ENCODE peak calls at places on chromosomes 3 and 15, in six cellular contexts. Q is occipital lobe; S is astrocyte of the spinal cord; E is NCI-H1092 treated with DMSO at 0.1 percent for 48 hours; V is RPMI8226; D is CD8-positive, alpha-beta memory T cell. T is an unnamed sample.

GRCh38 chr3:42014949-42015533 is 53.1 kb upstream of the ULK4 start:
- DNase-seq in D (no peak), Q (no peak), V (peak; percentile 74), E (peak; percentile 77), S (peak; percentile 5), T (peak; percentile 5)

GRCh38 chr3:105332961-105333360 is 33.7 kb upstream of the ALCAM start:
- DNase-seq in Q (no peak), D (no peak), E (no peak), V (no peak), S (no peak), T (no peak)

GRCh38 chr15:80259942-80260510 is 8.0 kb upstream of the CTXND1 start:
- DNase-seq in S (no peak), Q (no peak), D (no peak), E (no peak), V (no peak), T (no peak)

GRCh38 chr15:68491415-68492106 is 59.6 kb upstream of the ITGA11 start:
- DNase-seq in Q (no peak), E (no peak), V (no peak), D (no peak), S (no peak), T (no peak)

GRCh38 chr15:39887832-39888231 is 32.2 kb downstream of the GPR176 start:
- DNase-seq in D (no peak), S (peak; percentile 69), E (no peak), V (peak; percentile 13), Q (no peak), T (no peak)

GRCh38 chr15:64574220-64574994 is 114.0 kb downstream of the ZNF609 start:
- DNase-seq in S (peak; percentile 47), Q (no peak), V (no peak), E (no peak), D (no peak), T (no peak)

GRCh38 chr3:16079519-16079918 is 95.0 kb upstream of the GALNT15 start:
- DNase-seq in D (no peak), V (no peak), Q (no peak), S (peak; percentile 92), E (no peak), T (no peak)

GRCh38 chr3:46221368-46221767 is 13.3 kb upstream of the CCR1 start:
- DNase-seq in Q (no peak), E (no peak), D (no peak), S (no peak), V (peak; percentile 76), T (no peak)

GRCh38 chr15:70604671-70605070 is 158.7 kb downstream of the UACA start:
- DNase-seq in S (peak; percentile 36), D (no peak), V (peak; percentile 56), Q (no peak), E (peak; percentile 34), T (no peak)

GRCh38 chr15:92091155-92091734 is 237.7 kb downstream of the SLCO3A1 start:
- DNase-seq in V (peak; percentile 30), Q (peak; percentile 5), D (no peak), S (no peak), E (peak; percentile 47), T (no peak)

GRCh38 chr3:20096135-20096685 is 56.0 kb downstream of the KAT2B start:
- DNase-seq in E (no peak), Q (no peak), V (no peak), D (no peak), S (no peak), T (no peak)

GRCh38 chr3:164332856-164333802 is 745.2 kb downstream of the SI start:
- DNase-seq in V (no peak), E (no peak), S (peak; percentile 20), D (no peak), Q (no peak), T (no peak)

GRCh38 chr15:89665449-89666146 is 10.3 kb upstream of the KIF7 start:
- DNase-seq in Q (no peak), E (no peak), S (peak; percentile 49), D (no peak), V (peak; percentile 75), T (peak; percentile 2)

GRCh38 chr3:126050050-126050392 is 33.9 kb downstream of the SLC41A3 start:
- DNase-seq in V (no peak), D (no peak), S (no peak), Q (no peak), E (no peak), T (no peak)

GRCh38 chr15:76147906-76148553 is 88.2 kb downstream of the TMEM266 start:
- DNase-seq in E (no peak), D (peak; percentile 39), S (peak; percentile 18), Q (no peak), V (peak; percentile 81), T (no peak)

GRCh38 chr15:36004891-36005508 is 459.0 kb upstream of the DPH6 start:
- DNase-seq in E (no peak), D (no peak), S (no peak), Q (no peak), V (no peak), T (no peak)

GRCh38 chr3:9153763-9154601 is 95.5 kb downstream of the SRGAP3 start:
- DNase-seq in V (no peak), Q (peak; percentile 55), D (no peak), E (no peak), S (no peak), T (no peak)

GRCh38 chr3:129840707-129841360 is 52.7 kb downstream of the TMCC1 start:
- DNase-seq in E (no peak), Q (no peak), D (no peak), S (no peak), V (no peak), T (no peak)

GRCh38 chr15:25846377-25846776 is 16.8 kb downstream of the ATP10A start:
- DNase-seq in D (no peak), E (no peak), V (no peak), S (no peak), Q (no peak), T (no peak)

GRCh38 chr15:63831041-63831440 is 2.7 kb downstream of the HERC1 start:
- DNase-seq in D (no peak), S (no peak), Q (no peak), E (no peak), V (no peak), T (no peak)

GRCh38 chr15:83379574-83379973 is 67.6 kb upstream of the SH3GL3 start:
- DNase-seq in S (no peak), D (no peak), Q (no peak), V (no peak), E (no peak), T (no peak)

GRCh38 chr3:52533623-52534280 is at the start of gene NT5DC2:
- DNase-seq in S (peak; percentile 61), V (peak; percentile 92), D (peak; percentile 56), E (peak; percentile 45), Q (no peak), T (peak; percentile 32)

GRCh38 chr3:40505599-40506462 is at the start of gene ZNF620:
- DNase-seq in E (peak; percentile 89), S (peak; percentile 54), V (peak; percentile 78), Q (peak; percentile 65), D (peak; percentile 26), T (peak; percentile 78)

GRCh38 chr3:13698498-13698897 is 149.6 kb downstream of the FBLN2 start:
- DNase-seq in Q (no peak), D (no peak), S (no peak), V (no peak), E (no peak), T (no peak)

GRCh38 chr3:137325170-137325569 is 367.4 kb downstream of the IL20RB start:
- DNase-seq in S (no peak), E (no peak), Q (no peak), D (no peak), V (no peak), T (no peak)

GRCh38 chr3:184415229-184415517 is 35.3 kb downstream of the CHRD start:
- DNase-seq in D (no peak), E (no peak), Q (no peak), V (no peak), S (no peak), T (no peak)

GRCh38 chr3:13261908-13262307 is 158.2 kb downstream of the NUP210 start:
- DNase-seq in V (no peak), E (no peak), S (no peak), D (no peak), Q (no peak), T (no peak)

GRCh38 chr3:48945432-48945831 is 26.8 kb downstream of the ARIH2 start:
- DNase-seq in Q (no peak), S (no peak), D (no peak), V (no peak), E (no peak), T (no peak)

GRCh38 chr3:23316924-23317323 is 113.8 kb downstream of the UBE2E2 start:
- DNase-seq in S (no peak), V (no peak), E (no peak), D (no peak), Q (no peak), T (no peak)

GRCh38 chr3:44906997-44907396 is 32.6 kb downstream of the TGM4 start:
- DNase-seq in D (no peak), E (no peak), Q (no peak), V (no peak), S (no peak), T (no peak)

GRCh38 chr3:100151024-100151707 is 36.9 kb upstream of the FILIP1L start:
- DNase-seq in V (no peak), S (no peak), D (no peak), E (no peak), Q (no peak), T (no peak)

T was measured in NCI-H748 treated with DMSO at 0.1 percent for 48 hours.